ENCODE peak calls at places on chromosomes 12 and 14, in eight cellular contexts. E is activated T-cell treated with anti-CD3 and anti-CD28 coated beads, Interleukin-2, amount 50 U/mL, for 48 hours; B is body of pancreas; Q is H9; N is mammary epithelial cell; T is stimulated activated CD8-positive, alpha-beta memory T cell treated with anti-CD3 and anti-CD28 coated beads, Interleukin-15, amount 100 ng/mL, for 1 hour; C is mesothelial cell of epicardium; F is stimulated activated CD4-positive, alpha-beta T cell treated with anti-CD3 and anti-CD28 coated beads, Interleukin-2, amount 100 ng/mL, for 4 hours. I is an unnamed sample.

GRCh38 chr12:26195641-26196423 is 459 bp downstream of the SSPN start:
- DNase-seq in E (peak), B (peak), Q (peak), N (peak), T (no peak), C (no peak), F (no peak), I (no peak)

GRCh38 chr12:112788205-112788604 is 3.3 kb upstream of the RPH3A start:
- DNase-seq in E (no peak), B (no peak), Q (peak), N (no peak), T (no peak), C (no peak), F (no peak), I (no peak)

GRCh38 chr14:97944380-97944779 is 1147.2 kb downstream of the VRK1 start:
- DNase-seq in E (no peak), B (no peak), Q (no peak), N (no peak), T (no peak), C (no peak), F (no peak), I (no peak)

GRCh38 chr12:106723416-106723815 is 51.1 kb upstream of the RIC8B start:
- DNase-seq in E (no peak), B (no peak), Q (no peak), N (no peak), T (no peak), C (no peak), F (no peak), I (no peak)

GRCh38 chr14:81268016-81268416 is 47.3 kb upstream of the GTF2A1 start:
- DNase-seq in E (no peak), B (no peak), Q (no peak), N (peak), T (no peak), C (no peak), F (no peak), I (no peak)

GRCh38 chr14:57573193-57573592 is 79.5 kb upstream of the CCDC198 start:
- DNase-seq in E (no peak), B (no peak), Q (no peak), N (no peak), T (no peak), C (no peak), F (no peak), I (no peak)

GRCh38 chr14:70821916-70822705 is 12.8 kb upstream of the MAP3K9 start:
- DNase-seq in E (peak), B (peak), Q (peak), N (peak), T (no peak), C (no peak), F (peak), I (no peak)

GRCh38 chr12:114668905-114669304 is 15.1 kb downstream of the TBX3 start:
- DNase-seq in E (no peak), B (no peak), Q (no peak), N (no peak), T (no peak), C (no peak), F (no peak), I (no peak)

GRCh38 chr12:121255433-121255832 is 41.1 kb downstream of the CAMKK2 start:
- DNase-seq in E (no peak), B (no peak), Q (no peak), N (no peak), T (no peak), C (no peak), F (no peak), I (no peak)

GRCh38 chr14:104878582-104878981 is 13.5 kb downstream of the CEP170B start:
- DNase-seq in E (no peak), B (peak), Q (no peak), N (no peak), T (no peak), C (peak), F (no peak), I (no peak)

I was measured in CMK.